ENCODE peak calls at places on chromosome 13, in seven cellular contexts. One of them, this sample, is unnamed.

GRCh38 chr13:113129921-113130750 is 7.5 kb downstream of the F10 start:
- DNase-seq in fibroblast of lung: peak
- DNase-seq in mammary epithelial cell: no peak
- DNase-seq in breast epithelium: peak
- DNase-seq in activated B cell treated with CpG ODN at 0.5 μM for 24 hours: peak
- DNase-seq in cardiac muscle cell: peak
- DNase-seq in bronchial epithelial cell: no peak
- DNase-seq in this sample: no peak

GRCh38 chr13:26853272-26853818 is 92.8 kb upstream of the GPR12 start:
- DNase-seq in breast epithelium: no peak
- DNase-seq in mammary epithelial cell: no peak
- DNase-seq in fibroblast of lung: no peak
- DNase-seq in bronchial epithelial cell: no peak
- DNase-seq in activated B cell treated with CpG ODN at 0.5 μM for 24 hours: no peak
- DNase-seq in cardiac muscle cell: no peak
- DNase-seq in this sample: no peak

GRCh38 chr13:43874512-43875092 is 4.9 kb downstream of the CCDC122 start:
- DNase-seq in bronchial epithelial cell: peak
- DNase-seq in mammary epithelial cell: no peak
- DNase-seq in breast epithelium: no peak
- DNase-seq in fibroblast of lung: peak
- DNase-seq in activated B cell treated with CpG ODN at 0.5 μM for 24 hours: no peak
- DNase-seq in cardiac muscle cell: peak
- DNase-seq in this sample: no peak

GRCh38 chr13:77918391-77919261 is at the start of gene EDNRB:
- DNase-seq in breast epithelium: no peak
- DNase-seq in activated B cell treated with CpG ODN at 0.5 μM for 24 hours: no peak
- DNase-seq in bronchial epithelial cell: peak
- DNase-seq in fibroblast of lung: peak
- DNase-seq in mammary epithelial cell: peak
- DNase-seq in cardiac muscle cell: peak
- DNase-seq in this sample: no peak

GRCh38 chr13:46571189-46571901 is 18.4 kb downstream of the LRCH1 start:
- DNase-seq in activated B cell treated with CpG ODN at 0.5 μM for 24 hours: no peak
- DNase-seq in cardiac muscle cell: peak
- DNase-seq in breast epithelium: no peak
- DNase-seq in mammary epithelial cell: no peak
- DNase-seq in fibroblast of lung: peak
- DNase-seq in bronchial epithelial cell: no peak
- DNase-seq in this sample: no peak

GRCh38 chr13:97116754-97117153 is 105.4 kb upstream of the MBNL2 start:
- DNase-seq in cardiac muscle cell: peak
- DNase-seq in breast epithelium: no peak
- DNase-seq in activated B cell treated with CpG ODN at 0.5 μM for 24 hours: no peak
- DNase-seq in mammary epithelial cell: peak
- DNase-seq in fibroblast of lung: peak
- DNase-seq in bronchial epithelial cell: peak
- DNase-seq in this sample: no peak

GRCh38 chr13:111210082-111210481 is 95.0 kb downstream of the ARHGEF7 start:
- DNase-seq in cardiac muscle cell: peak
- DNase-seq in breast epithelium: no peak
- DNase-seq in fibroblast of lung: no peak
- DNase-seq in bronchial epithelial cell: no peak
- DNase-seq in mammary epithelial cell: no peak
- DNase-seq in activated B cell treated with CpG ODN at 0.5 μM for 24 hours: no peak
- DNase-seq in this sample: no peak

GRCh38 chr13:39148513-39148961 is 110.3 kb downstream of the NHLRC3 start:
- DNase-seq in mammary epithelial cell: peak
- DNase-seq in fibroblast of lung: peak
- DNase-seq in bronchial epithelial cell: peak
- DNase-seq in activated B cell treated with CpG ODN at 0.5 μM for 24 hours: no peak
- DNase-seq in breast epithelium: no peak
- DNase-seq in cardiac muscle cell: peak
- DNase-seq in this sample: no peak

GRCh38 chr13:91123456-91124127 is 223.9 kb upstream of the MIR17HG start:
- DNase-seq in activated B cell treated with CpG ODN at 0.5 μM for 24 hours: no peak
- DNase-seq in breast epithelium: no peak
- DNase-seq in cardiac muscle cell: peak
- DNase-seq in fibroblast of lung: no peak
- DNase-seq in mammary epithelial cell: no peak
- DNase-seq in bronchial epithelial cell: no peak
- DNase-seq in this sample: no peak

GRCh38 chr13:112558696-112559418 is 29.1 kb downstream of the TUBGCP3 start:
- DNase-seq in mammary epithelial cell: no peak
- DNase-seq in bronchial epithelial cell: no peak
- DNase-seq in activated B cell treated with CpG ODN at 0.5 μM for 24 hours: no peak
- DNase-seq in fibroblast of lung: no peak
- DNase-seq in breast epithelium: no peak
- DNase-seq in cardiac muscle cell: no peak
- DNase-seq in this sample: no peak

GRCh38 chr13:106587787-106588186 is 19.9 kb upstream of the ARGLU1 start:
- DNase-seq in bronchial epithelial cell: peak
- DNase-seq in activated B cell treated with CpG ODN at 0.5 μM for 24 hours: no peak
- DNase-seq in fibroblast of lung: no peak
- DNase-seq in cardiac muscle cell: no peak
- DNase-seq in breast epithelium: no peak
- DNase-seq in mammary epithelial cell: no peak
- DNase-seq in this sample: peak

GRCh38 chr13:36907801-36908200 is 12.2 kb downstream of the SMAD9 start:
- DNase-seq in breast epithelium: no peak
- DNase-seq in cardiac muscle cell: no peak
- DNase-seq in fibroblast of lung: no peak
- DNase-seq in mammary epithelial cell: no peak
- DNase-seq in bronchial epithelial cell: no peak
- DNase-seq in activated B cell treated with CpG ODN at 0.5 μM for 24 hours: no peak
- DNase-seq in this sample: no peak

GRCh38 chr13:113735194-113735593 is 23.8 kb upstream of the TMEM255B start:
- DNase-seq in activated B cell treated with CpG ODN at 0.5 μM for 24 hours: no peak
- DNase-seq in cardiac muscle cell: no peak
- DNase-seq in fibroblast of lung: no peak
- DNase-seq in mammary epithelial cell: no peak
- DNase-seq in bronchial epithelial cell: no peak
- DNase-seq in breast epithelium: no peak
- DNase-seq in this sample: no peak

GRCh38 chr13:59424661-59425060 is 739.1 kb downstream of the DIAPH3 start:
- DNase-seq in activated B cell treated with CpG ODN at 0.5 μM for 24 hours: no peak
- DNase-seq in bronchial epithelial cell: peak
- DNase-seq in breast epithelium: no peak
- DNase-seq in mammary epithelial cell: no peak
- DNase-seq in cardiac muscle cell: peak
- DNase-seq in fibroblast of lung: peak
- DNase-seq in this sample: no peak

GRCh38 chr13:112879283-112879833 is 89.7 kb upstream of the MCF2L start:
- DNase-seq in bronchial epithelial cell: no peak
- DNase-seq in fibroblast of lung: peak
- DNase-seq in activated B cell treated with CpG ODN at 0.5 μM for 24 hours: no peak
- DNase-seq in cardiac muscle cell: peak
- DNase-seq in breast epithelium: no peak
- DNase-seq in mammary epithelial cell: no peak
- DNase-seq in this sample: no peak

GRCh38 chr13:57633141-57633949 is 1.8 kb downstream of the PCDH17 start:
- DNase-seq in cardiac muscle cell: peak
- DNase-seq in breast epithelium: peak
- DNase-seq in activated B cell treated with CpG ODN at 0.5 μM for 24 hours: no peak
- DNase-seq in bronchial epithelial cell: no peak
- DNase-seq in mammary epithelial cell: no peak
- DNase-seq in fibroblast of lung: peak
- DNase-seq in this sample: no peak

GRCh38 chr13:27654816-27655215 is 33.1 kb downstream of the POLR1D start:
- DNase-seq in cardiac muscle cell: no peak
- DNase-seq in fibroblast of lung: no peak
- DNase-seq in breast epithelium: no peak
- DNase-seq in bronchial epithelial cell: no peak
- DNase-seq in mammary epithelial cell: no peak
- DNase-seq in activated B cell treated with CpG ODN at 0.5 μM for 24 hours: no peak
- DNase-seq in this sample: no peak

GRCh38 chr13:114002771-114003321 is 29.0 kb upstream of the C13orf46 start:
- DNase-seq in mammary epithelial cell: no peak
- DNase-seq in bronchial epithelial cell: no peak
- DNase-seq in breast epithelium: no peak
- DNase-seq in activated B cell treated with CpG ODN at 0.5 μM for 24 hours: no peak
- DNase-seq in fibroblast of lung: no peak
- DNase-seq in cardiac muscle cell: no peak
- DNase-seq in this sample: no peak

GRCh38 chr13:93080587-93080986 is 146.0 kb upstream of the GPC6 start:
- DNase-seq in fibroblast of lung: peak
- DNase-seq in activated B cell treated with CpG ODN at 0.5 μM for 24 hours: no peak
- DNase-seq in cardiac muscle cell: peak
- DNase-seq in bronchial epithelial cell: peak
- DNase-seq in mammary epithelial cell: peak
- DNase-seq in breast epithelium: no peak
- DNase-seq in this sample: no peak

GRCh38 chr13:70585109-70585508 is 476.9 kb upstream of the KLHL1 start:
- DNase-seq in breast epithelium: no peak
- DNase-seq in bronchial epithelial cell: no peak
- DNase-seq in cardiac muscle cell: no peak
- DNase-seq in activated B cell treated with CpG ODN at 0.5 μM for 24 hours: no peak
- DNase-seq in fibroblast of lung: no peak
- DNase-seq in mammary epithelial cell: no peak
- DNase-seq in this sample: no peak

GRCh38 chr13:85659493-85659892 is 139.7 kb downstream of the SLITRK6 start:
- DNase-seq in fibroblast of lung: peak
- DNase-seq in cardiac muscle cell: peak
- DNase-seq in mammary epithelial cell: peak
- DNase-seq in bronchial epithelial cell: peak
- DNase-seq in breast epithelium: no peak
- DNase-seq in activated B cell treated with CpG ODN at 0.5 μM for 24 hours: no peak
- DNase-seq in this sample: no peak

GRCh38 chr13:32731074-32731473 is 144.8 kb downstream of the PDS5B start:
- DNase-seq in breast epithelium: no peak
- DNase-seq in mammary epithelial cell: no peak
- DNase-seq in activated B cell treated with CpG ODN at 0.5 μM for 24 hours: no peak
- DNase-seq in bronchial epithelial cell: no peak
- DNase-seq in fibroblast of lung: no peak
- DNase-seq in cardiac muscle cell: no peak
- DNase-seq in this sample: no peak

GRCh38 chr13:101399365-101399764 is 16.9 kb downstream of the NALCN start:
- DNase-seq in bronchial epithelial cell: no peak
- DNase-seq in mammary epithelial cell: peak
- DNase-seq in breast epithelium: no peak
- DNase-seq in fibroblast of lung: no peak
- DNase-seq in activated B cell treated with CpG ODN at 0.5 μM for 24 hours: no peak
- DNase-seq in cardiac muscle cell: no peak
- DNase-seq in this sample: no peak

GRCh38 chr13:114074671-114075315 is 57.6 kb downstream of the RASA3 start:
- DNase-seq in bronchial epithelial cell: no peak
- DNase-seq in breast epithelium: peak
- DNase-seq in cardiac muscle cell: no peak
- DNase-seq in activated B cell treated with CpG ODN at 0.5 μM for 24 hours: no peak
- DNase-seq in fibroblast of lung: no peak
- DNase-seq in mammary epithelial cell: no peak
- DNase-seq in this sample: no peak

DNA sequence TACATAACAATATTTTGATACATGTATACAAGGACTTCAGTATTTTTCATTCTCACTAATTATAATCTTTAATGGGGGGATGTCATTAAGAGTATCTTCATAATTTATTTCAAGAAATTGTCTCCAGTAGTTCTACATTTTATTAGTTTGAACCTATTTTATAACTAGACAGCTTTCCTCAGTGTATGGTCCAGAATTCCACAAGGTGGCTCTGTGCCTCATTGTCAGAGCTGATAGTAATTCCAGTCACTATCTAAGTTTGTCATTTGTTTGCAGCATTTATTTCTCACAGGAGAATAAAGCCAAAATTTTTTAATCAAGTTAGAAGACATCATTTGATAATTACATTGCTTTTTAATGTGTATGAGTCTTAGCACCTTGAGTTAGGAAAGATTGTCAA is 1633.0 kb upstream of the PCDH20 start:
- DNase-seq in breast epithelium: no peak
- DNase-seq in activated B cell treated with CpG ODN at 0.5 μM for 24 hours: no peak
- DNase-seq in bronchial epithelial cell: no peak
- DNase-seq in mammary epithelial cell: no peak
- DNase-seq in cardiac muscle cell: no peak
- DNase-seq in fibroblast of lung: peak
- DNase-seq in this sample: no peak
- TF ChIP-seq CTCF in breast epithelium: no peak
- TF ChIP-seq CTCF in activated B cell treated with CpG ODN at 0.5 μM for 24 hours: no peak
- TF ChIP-seq CTCF in bronchial epithelial cell: no peak
- TF ChIP-seq CTCF in mammary epithelial cell: peak
- TF ChIP-seq CTCF in cardiac muscle cell: no peak
- TF ChIP-seq CTCF in fibroblast of lung: no peak
- TF ChIP-seq CTCF in this sample: no peak

GRCh38 chr13:79874396-79875360 is 393.7 kb downstream of the NDFIP2 start:
- DNase-seq in bronchial epithelial cell: peak
- DNase-seq in cardiac muscle cell: no peak
- DNase-seq in breast epithelium: no peak
- DNase-seq in mammary epithelial cell: peak
- DNase-seq in activated B cell treated with CpG ODN at 0.5 μM for 24 hours: no peak
- DNase-seq in fibroblast of lung: no peak
- DNase-seq in this sample: no peak
- TF ChIP-seq CTCF in bronchial epithelial cell: no peak
- TF ChIP-seq CTCF in cardiac muscle cell: no peak
- TF ChIP-seq CTCF in breast epithelium: no peak
- TF ChIP-seq CTCF in mammary epithelial cell: no peak
- TF ChIP-seq CTCF in activated B cell treated with CpG ODN at 0.5 μM for 24 hours: no peak
- TF ChIP-seq CTCF in fibroblast of lung: no peak
- TF ChIP-seq CTCF in this sample: no peak

DNA sequence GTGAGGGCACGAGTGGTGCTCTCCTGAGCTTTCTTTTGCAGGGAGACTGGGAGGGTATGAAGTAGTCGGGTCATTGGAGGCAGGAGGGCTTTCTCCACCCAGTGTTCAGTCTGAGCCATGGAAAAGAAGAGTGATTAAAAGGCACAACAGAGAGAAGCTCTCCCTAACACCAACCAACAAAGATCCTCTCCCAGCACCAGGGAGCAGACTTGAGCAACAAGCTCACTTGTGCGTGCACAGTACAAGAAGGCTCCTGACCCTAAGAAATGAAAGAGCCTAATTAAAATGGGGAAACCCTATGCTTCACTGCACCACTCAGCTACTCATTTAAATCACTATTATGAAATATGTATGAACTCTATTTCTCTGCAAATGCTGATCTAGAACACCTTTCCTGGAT is 276.3 kb upstream of the SOX21 start:
- DNase-seq in mammary epithelial cell: no peak
- DNase-seq in cardiac muscle cell: peak
- DNase-seq in bronchial epithelial cell: no peak
- DNase-seq in breast epithelium: no peak
- DNase-seq in activated B cell treated with CpG ODN at 0.5 μM for 24 hours: no peak
- DNase-seq in fibroblast of lung: no peak
- DNase-seq in this sample: no peak
- TF ChIP-seq CTCF in mammary epithelial cell: no peak
- TF ChIP-seq CTCF in cardiac muscle cell: peak
- TF ChIP-seq CTCF in bronchial epithelial cell: no peak
- TF ChIP-seq CTCF in breast epithelium: no peak
- TF ChIP-seq CTCF in activated B cell treated with CpG ODN at 0.5 μM for 24 hours: no peak
- TF ChIP-seq CTCF in fibroblast of lung: no peak
- TF ChIP-seq CTCF in this sample: no peak

GRCh38 chr13:25575562-25575961 is 203.8 kb downstream of the ATP8A2 start:
- DNase-seq in activated B cell treated with CpG ODN at 0.5 μM for 24 hours: no peak
- DNase-seq in mammary epithelial cell: no peak
- DNase-seq in fibroblast of lung: no peak
- DNase-seq in bronchial epithelial cell: no peak
- DNase-seq in cardiac muscle cell: no peak
- DNase-seq in breast epithelium: no peak
- DNase-seq in this sample: no peak

GRCh38 chr13:25574437-25575426 is 203.0 kb downstream of the ATP8A2 start:
- DNase-seq in mammary epithelial cell: peak
- DNase-seq in breast epithelium: peak
- DNase-seq in cardiac muscle cell: peak
- DNase-seq in fibroblast of lung: peak
- DNase-seq in activated B cell treated with CpG ODN at 0.5 μM for 24 hours: no peak
- DNase-seq in bronchial epithelial cell: peak
- DNase-seq in this sample: peak

GRCh38 chr13:25570185-25570584 is 198.4 kb downstream of the ATP8A2 start:
- DNase-seq in cardiac muscle cell: no peak
- DNase-seq in breast epithelium: no peak
- DNase-seq in fibroblast of lung: no peak
- DNase-seq in bronchial epithelial cell: no peak
- DNase-seq in activated B cell treated with CpG ODN at 0.5 μM for 24 hours: no peak
- DNase-seq in mammary epithelial cell: no peak
- DNase-seq in this sample: no peak

GRCh38 chr13:25571237-25571636 is 199.5 kb downstream of the ATP8A2 start:
- DNase-seq in cardiac muscle cell: no peak
- DNase-seq in bronchial epithelial cell: no peak
- DNase-seq in breast epithelium: no peak
- DNase-seq in activated B cell treated with CpG ODN at 0.5 μM for 24 hours: no peak
- DNase-seq in fibroblast of lung: no peak
- DNase-seq in mammary epithelial cell: no peak
- DNase-seq in this sample: no peak
- TF ChIP-seq CTCF in cardiac muscle cell: no peak
- TF ChIP-seq CTCF in bronchial epithelial cell: no peak
- TF ChIP-seq CTCF in breast epithelium: no peak
- TF ChIP-seq CTCF in activated B cell treated with CpG ODN at 0.5 μM for 24 hours: no peak
- TF ChIP-seq CTCF in fibroblast of lung: no peak
- TF ChIP-seq CTCF in mammary epithelial cell: peak
- TF ChIP-seq CTCF in this sample: no peak

This sample was measured in Calu3.